ENCODE peak calls at places on chromosomes 6 and 20, in nine cellular contexts. I is stimulated activated CD4-positive, alpha-beta T cell treated with anti-CD3 and anti-CD28 coated beads, Interleukin-15, amount 100 ng/mL, for 24 hours; S is PC-9; V is D341Med; M is dermis microvascular lymphatic vessel endothelial cell; G is A549; B is anterior cingulate cortex; T is small intestine; J is cardiac fibroblast. E is an unnamed sample.
A peak's percentile ranks its signal among the peaks of the same experiment; 100 is the strongest.

GRCh38 chr6:14476793-14477531 is 359.4 kb downstream of the CD83 start:
- DNase-seq in I (no peak), S (no peak), V (no peak), M (no peak), G (peak; percentile 94), B (no peak), T (peak; percentile 30), J (peak; percentile 87), E (no peak)

GRCh38 chr20:47576516-47577033 is 74.9 kb downstream of the NCOA3 start:
- DNase-seq in I (no peak), S (peak; percentile 89), V (no peak), M (peak; percentile 95), G (peak; percentile 92), B (peak; percentile 21), T (peak; percentile 87), J (peak; percentile 88), E (peak; percentile 91)

GRCh38 chr6:140857734-140858380 is 1274.9 kb upstream of the GJE1 start:
- DNase-seq in I (no peak), S (no peak), V (no peak), M (peak; percentile 90), G (peak; percentile 36), B (no peak), T (peak; percentile 13), J (peak; percentile 97), E (peak; percentile 84)

GRCh38 chr6:34182751-34183531 is 37.1 kb upstream of the GRM4 start:
- DNase-seq in I (peak; percentile 79), S (no peak), V (no peak), M (no peak), G (no peak), B (no peak), T (peak; percentile 69), J (no peak), E (no peak)

GRCh38 chr6:81767163-81768000 is 14.9 kb upstream of the TENT5A start:
- DNase-seq in I (no peak), S (peak; percentile 84), V (no peak), M (no peak), G (peak; percentile 38), B (no peak), T (peak; percentile 29), J (peak; percentile 45), E (no peak)

GRCh38 chr6:106256201-106256968 is 69.2 kb downstream of the ATG5 start:
- DNase-seq in I (no peak), S (no peak), V (no peak), M (no peak), G (peak; percentile 18), B (no peak), T (no peak), J (no peak), E (no peak)

GRCh38 chr6:137866200-137866913 is 702 bp upstream of the TNFAIP3 start:
- DNase-seq in I (no peak), S (peak; percentile 61), V (peak; percentile 45), M (peak; percentile 32), G (no peak), B (no peak), T (no peak), J (no peak), E (peak; percentile 42)

GRCh38 chr20:59124326-59125029 is 39.1 kb upstream of the ZNF831 start:
- DNase-seq in I (no peak), S (no peak), V (peak; percentile 83), M (no peak), G (no peak), B (no peak), T (no peak), J (no peak), E (no peak)

GRCh38 chr6:98777762-98778161 is 56.6 kb upstream of the POU3F2 start:
- DNase-seq in I (no peak), S (no peak), V (no peak), M (no peak), G (no peak), B (no peak), T (no peak), J (no peak), E (no peak)

GRCh38 chr6:125728739-125729138 is 20.7 kb upstream of the HEY2 start:
- DNase-seq in I (no peak), S (peak; percentile 31), V (no peak), M (no peak), G (no peak), B (no peak), T (no peak), J (peak; percentile 6), E (no peak)

GRCh38 chr20:63042448-63043071 is 35.8 kb upstream of the BHLHE23 start:
- DNase-seq in I (no peak), S (no peak), V (no peak), M (no peak), G (no peak), B (no peak), T (no peak), J (no peak), E (no peak)